ENCODE peak calls at places on chromosomes 4 and X, in six cellular contexts. G is HL-60, J is SK-N-SH, Y is GM23338, F is HCT116, R is HepG2. D is an unnamed sample.
A peak's percentile ranks its signal among the peaks of the same experiment; 100 is the strongest.

GRCh38 chr4:36224969-36225903 is 19.1 kb downstream of the ARAP2 start:
- DNase-seq in G (no peak), J (no peak), Y (no peak), F (no peak), R (peak; percentile 28), D (no peak)

GRCh38 chrX:118724352-118724751 is 3.1 kb upstream of the IL13RA1 start:
- DNase-seq in G (no peak), J (no peak), Y (no peak), F (no peak), R (no peak), D (no peak)

GRCh38 chr4:175054980-175055379 is 136.8 kb downstream of the ADAM29 start:
- DNase-seq in G (no peak), J (no peak), Y (peak; percentile 79), F (no peak), R (no peak), D (no peak)

GRCh38 chr4:87144346-87144745 is 76.1 kb downstream of the KLHL8 start:
- DNase-seq in G (no peak), J (no peak), Y (no peak), F (no peak), R (no peak), D (no peak)

GRCh38 chrX:106933538-106933961 is 13.3 kb downstream of the CLDN2 start:
- DNase-seq in G (no peak), J (peak; percentile 19), Y (no peak), F (no peak), R (peak; percentile 89), D (no peak)

GRCh38 chrX:125203379-125203736 is 116.3 kb upstream of the TEX13C start:
- DNase-seq in G (no peak), J (peak; percentile 14), Y (peak; percentile 23), F (no peak), R (no peak), D (no peak)

GRCh38 chr4:125315571-125316390 is 1.0 kb downstream of the FAT4 start:
- DNase-seq in G (no peak), J (peak; percentile 69), Y (peak; percentile 75), F (no peak), R (peak; percentile 18), D (no peak)

GRCh38 chr4:40596522-40596921 is 33.1 kb downstream of the RBM47 start:
- DNase-seq in G (no peak), J (no peak), Y (no peak), F (no peak), R (no peak), D (no peak)

GRCh38 chr4:3868841-3869572 is 102.8 kb downstream of the ADRA2C start:
- DNase-seq in G (no peak), J (no peak), Y (no peak), F (no peak), R (no peak), D (no peak)

GRCh38 chr4:180665994-180666818 is 1577.0 kb upstream of the TENM3 start:
- DNase-seq in G (peak; percentile 16), J (peak; percentile 42), Y (peak; percentile 88), F (peak; percentile 76), R (peak; percentile 47), D (peak; percentile 18)

GRCh38 chr4:146222313-146222712 is 8.0 kb downstream of the REELD1 start:
- DNase-seq in G (no peak), J (no peak), Y (no peak), F (no peak), R (no peak), D (no peak)

DNA sequence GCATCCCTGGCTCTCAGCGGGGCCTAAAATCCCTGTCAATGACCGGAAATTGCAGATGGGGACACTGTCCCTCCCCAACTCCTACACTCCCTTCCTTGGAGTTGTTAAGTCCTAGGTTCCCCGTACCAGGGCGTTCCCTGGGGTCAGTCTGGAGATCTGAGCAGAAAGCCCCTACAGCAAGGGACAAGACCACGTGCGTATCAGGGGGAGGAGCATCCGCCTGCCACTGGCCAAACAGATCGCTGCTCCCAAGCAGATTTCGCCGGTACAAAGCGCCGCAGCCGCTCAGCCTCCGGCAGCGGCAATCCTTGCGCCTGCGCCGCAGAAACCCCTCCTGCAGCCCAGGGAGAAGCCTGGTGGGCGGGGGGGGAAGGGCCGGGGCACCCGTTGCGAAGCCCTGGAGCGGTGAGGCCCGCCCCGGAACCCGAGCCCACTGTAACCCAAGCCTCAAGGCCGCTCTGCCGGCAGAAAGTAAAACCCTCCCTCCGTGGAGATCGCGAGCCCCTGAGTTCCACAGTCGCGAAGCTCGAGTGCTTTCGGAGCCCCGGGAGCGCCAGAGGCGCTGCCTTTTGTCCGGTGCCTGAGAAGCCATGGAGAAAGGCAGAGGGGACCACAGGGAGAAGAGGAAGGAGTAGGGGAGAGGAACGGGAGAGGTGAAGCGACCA is 2.7 kb downstream of the CRMP1 start:
- DNase-seq in G (no peak), J (peak; percentile 89), Y (peak; percentile 93), F (no peak), R (no peak), D (no peak)
- H3K4me3 ChIP-seq in G (no peak overlapping the region), J (peak overlapping the region; percentile 49), Y (peak overlapping the region; percentile 93), F (no peak overlapping the region), R (no peak overlapping the region), D (no peak overlapping the region)

DNA sequence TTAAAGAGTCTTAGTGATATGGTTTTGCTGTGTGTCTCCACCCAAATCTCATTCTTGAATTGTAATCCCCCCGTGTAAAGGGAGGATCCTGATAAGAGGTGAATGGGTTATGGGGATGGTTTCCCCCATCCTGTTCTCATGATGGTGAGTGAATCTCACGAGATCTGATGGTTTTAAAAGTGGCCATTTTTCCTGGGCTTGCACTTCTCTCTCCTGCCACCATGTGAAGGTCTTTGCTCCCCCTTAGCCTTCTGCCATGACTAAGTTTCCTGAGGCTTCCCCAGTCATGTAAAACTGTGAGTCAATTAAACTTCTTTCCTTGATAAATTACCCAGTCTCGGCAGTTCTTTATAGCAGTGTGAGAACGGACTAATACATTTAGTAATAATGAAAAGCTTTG is 46.9 kb downstream of the ANTXR2 start:
- DNase-seq in G (no peak), J (no peak), Y (peak; percentile 41), F (no peak), R (no peak), D (no peak)
- TF ChIP-seq POLR2AphosphoS5 in G (no peak), J (no peak), Y (no peak), F (no peak), R (no peak), D (no peak)

DNA sequence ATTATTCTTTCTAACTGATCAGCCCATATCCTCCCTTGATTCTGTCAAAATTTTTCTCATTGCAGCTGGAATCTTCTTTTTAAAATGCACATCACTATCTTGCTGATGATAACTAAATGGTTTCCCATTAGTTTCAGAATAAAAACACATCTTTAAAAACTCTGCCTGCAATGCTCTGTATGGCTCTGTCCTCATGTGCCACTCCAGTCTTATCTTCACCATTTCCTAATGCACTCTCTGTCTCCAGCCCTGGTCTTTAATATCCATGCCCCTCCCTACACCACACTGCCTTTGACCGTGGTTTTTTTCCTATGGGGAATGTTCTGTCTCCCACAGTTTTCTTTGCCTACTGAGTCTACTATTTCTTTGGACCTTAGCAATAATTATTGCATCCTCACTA is 244.1 kb upstream of the ARSJ start:
- DNase-seq in G (no peak), J (peak; percentile 48), Y (no peak), F (no peak), R (no peak), D (no peak)
- TF ChIP-seq REST in G (no peak), J (no peak), Y (no peak), F (no peak), R (no peak), D (no peak)

DNA sequence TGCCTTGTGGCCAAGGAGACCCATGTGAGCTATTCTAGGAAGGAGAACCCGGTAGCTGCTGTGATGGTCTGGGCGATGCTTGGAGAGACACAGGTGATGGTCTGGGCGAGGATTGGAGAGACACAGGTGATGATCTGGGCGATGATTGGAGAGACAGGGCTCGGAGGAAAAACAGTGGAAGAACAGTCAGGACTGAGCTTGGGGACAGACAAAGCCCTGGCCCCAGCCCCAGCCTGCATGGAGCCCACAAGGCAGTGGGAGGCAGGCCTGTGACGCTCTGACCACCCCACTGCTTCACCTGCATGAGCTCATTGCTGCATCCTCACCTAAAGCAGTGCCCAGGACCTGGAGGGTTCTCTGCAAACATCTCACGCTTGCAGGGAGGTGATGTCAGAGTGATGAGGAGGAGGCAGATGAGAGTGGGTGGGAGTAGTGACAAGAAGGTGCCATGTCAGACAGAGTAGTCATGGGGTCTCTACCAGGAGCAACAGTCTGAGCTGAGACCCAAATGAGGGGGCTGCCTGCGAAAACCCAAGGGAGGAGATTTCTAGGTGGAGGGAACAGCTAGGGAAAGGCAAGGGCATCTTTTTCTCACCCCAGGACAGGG is 35.9 kb upstream of the PSAPL1 start:
- DNase-seq in G (no peak), J (no peak), Y (no peak), F (no peak), R (no peak), D (no peak)
- H3K4me3 ChIP-seq in G (no peak overlapping the region), J (no peak overlapping the region), Y (no peak overlapping the region), F (no peak overlapping the region), R (no peak overlapping the region), D (no peak overlapping the region)

DNA sequence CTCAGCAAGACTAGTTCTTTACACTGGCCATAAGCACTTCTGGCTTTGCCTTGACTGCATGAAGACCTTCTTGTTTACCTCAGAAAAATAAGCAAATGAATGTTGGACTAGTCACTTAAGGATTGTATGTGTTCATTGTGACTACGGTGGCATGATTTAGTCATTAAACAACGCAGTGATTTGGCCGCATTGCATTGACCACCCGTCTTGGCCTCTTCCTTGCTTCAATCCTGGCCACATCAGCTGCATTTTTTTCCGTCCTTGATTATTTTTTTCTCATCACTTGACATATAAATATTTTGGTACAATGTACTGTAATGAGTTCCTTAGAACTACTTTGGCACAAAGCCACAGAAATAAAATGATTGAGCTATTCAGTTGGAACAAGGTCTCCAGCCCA is 656.2 kb downstream of the RAB28 start:
- DNase-seq in G (no peak), J (no peak), Y (no peak), F (no peak), R (no peak), D (no peak)
- TF ChIP-seq POLR2AphosphoS5 in G (no peak), J (no peak), Y (no peak), F (no peak), R (no peak), D (no peak)

GRCh38 chrX:38896724-38897298 is 95.6 kb downstream of the MID1IP1 start:
- DNase-seq in G (no peak), J (no peak), Y (no peak), F (no peak), R (no peak), D (no peak)
- TF ChIP-seq REST in G (no peak), J (no peak), Y (no peak), F (no peak), R (no peak), D (no peak)

DNA sequence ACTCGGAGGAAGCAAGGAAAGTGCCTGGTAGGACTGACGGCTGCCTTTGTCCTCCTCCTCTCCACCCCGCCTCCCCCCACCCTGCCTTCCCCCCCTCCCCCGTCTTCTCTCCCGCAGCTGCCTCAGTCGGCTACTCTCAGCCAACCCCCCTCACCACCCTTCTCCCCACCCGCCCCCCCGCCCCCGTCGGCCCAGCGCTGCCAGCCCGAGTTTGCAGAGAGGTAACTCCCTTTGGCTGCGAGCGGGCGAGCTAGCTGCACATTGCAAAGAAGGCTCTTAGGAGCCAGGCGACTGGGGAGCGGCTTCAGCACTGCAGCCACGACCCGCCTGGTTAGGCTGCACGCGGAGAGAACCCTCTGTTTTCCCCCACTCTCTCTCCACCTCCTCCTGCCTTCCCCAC is 460 bp downstream of the AR start:
- DNase-seq in G (no peak), J (peak; percentile 11), Y (peak; percentile 31), F (no peak), R (no peak), D (no peak)
- H3K4me3 ChIP-seq in G (no peak overlapping the region), J (no peak overlapping the region), Y (peak overlapping the region; percentile 73), F (no peak overlapping the region), R (no peak overlapping the region), D (no peak overlapping the region)

GRCh38 chr4:156109943-156110925 is 156.6 kb upstream of the CTSO start:
- DNase-seq in G (peak; percentile 3), J (no peak), Y (peak; percentile 72), F (no peak), R (no peak), D (no peak)
- TF ChIP-seq POLR2AphosphoS5 in G (no peak), J (no peak), Y (no peak), F (no peak), R (no peak), D (no peak)

D was measured in Panc1.